ENCODE peak calls at places on chromosomes 11 and 22, in ten cellular contexts. H, L, G, J, W, T, O, E, S and X are unnamed samples.

GRCh38 chr22:18970180-18970947 is 34.3 kb upstream of the PRODH start:
- DNase-seq in H (no peak), L (peak; percentile 73), G (peak; percentile 12), J (no peak), W (peak; percentile 72), T (peak; percentile 59), O (peak; percentile 60), E (no peak), S (no peak), X (peak; percentile 73)

GRCh38 chr11:69874984-69875673 is 55.9 kb upstream of the FGF3 start:
- DNase-seq in H (no peak), L (peak; percentile 33), G (no peak), J (no peak), W (no peak), T (peak; percentile 52), O (peak; percentile 57), E (no peak), S (no peak), X (no peak)

GRCh38 chr22:17436382-17436951 is 67.2 kb downstream of the CECR2 start:
- DNase-seq in H (no peak), L (no peak), G (no peak), J (peak; percentile 49), W (no peak), T (no peak), O (no peak), E (no peak), S (no peak), X (no peak)

GRCh38 chr11:114250993-114251796 is 45.0 kb upstream of the NNMT start:
- DNase-seq in H (peak; percentile 81), L (no peak), G (peak; percentile 65), J (no peak), W (peak; percentile 39), T (no peak), O (no peak), E (no peak), S (no peak), X (no peak)

GRCh38 chr11:72007587-72007986 is 8.9 kb downstream of the IL18BP start:
- DNase-seq in H (no peak), L (no peak), G (no peak), J (no peak), W (no peak), T (no peak), O (no peak), E (no peak), S (no peak), X (peak; percentile 23)

GRCh38 chr11:10927533-10927932 is 69.7 kb upstream of the ZBED5 start:
- DNase-seq in H (no peak), L (peak; percentile 74), G (no peak), J (no peak), W (no peak), T (no peak), O (no peak), E (no peak), S (no peak), X (no peak)

GRCh38 chr22:19962909-19963806 is 21.5 kb upstream of the TXNRD2 start:
- DNase-seq in H (no peak), L (peak; percentile 88), G (peak; percentile 9), J (no peak), W (peak; percentile 96), T (peak; percentile 70), O (peak; percentile 94), E (peak; percentile 98), S (no peak), X (peak; percentile 65)

GRCh38 chr11:111729441-111729840 is 36.7 kb downstream of the PPP2R1B start:
- DNase-seq in H (no peak), L (no peak), G (no peak), J (no peak), W (no peak), T (no peak), O (no peak), E (no peak), S (no peak), X (no peak)

GRCh38 chr11:92875473-92875872 is 94.0 kb upstream of the MTNR1B start:
- DNase-seq in H (no peak), L (no peak), G (no peak), J (no peak), W (peak; percentile 71), T (no peak), O (no peak), E (no peak), S (no peak), X (no peak)

GRCh38 chr11:119752946-119753345 is 23.9 kb upstream of the NECTIN1 start:
- DNase-seq in H (no peak), L (no peak), G (no peak), J (no peak), W (no peak), T (peak; percentile 58), O (peak; percentile 54), E (no peak), S (no peak), X (peak; percentile 85)

GRCh38 chr22:46064236-46064965 is 85.9 kb upstream of the PPARA start:
- DNase-seq in H (peak; percentile 51), L (no peak), G (no peak), J (no peak), W (no peak), T (peak; percentile 70), O (peak; percentile 58), E (no peak), S (no peak), X (peak; percentile 95)

GRCh38 chr22:42919199-42919598 is 62.1 kb upstream of the ARFGAP3 start:
- DNase-seq in H (peak; percentile 5), L (no peak), G (no peak), J (no peak), W (peak; percentile 97), T (no peak), O (peak; percentile 5), E (no peak), S (no peak), X (peak; percentile 39)

GRCh38 chr22:17319541-17319940 is 49.7 kb upstream of the CECR2 start:
- DNase-seq in H (no peak), L (no peak), G (no peak), J (no peak), W (no peak), T (no peak), O (no peak), E (no peak), S (no peak), X (no peak)

GRCh38 chr11:5004429-5005274 is 10.0 kb downstream of the OR51L1 start:
- DNase-seq in H (peak; percentile 50), L (peak; percentile 55), G (peak; percentile 35), J (peak; percentile 38), W (peak; percentile 59), T (no peak), O (no peak), E (no peak), S (no peak), X (no peak)

GRCh38 chr11:120465921-120466534 is 45.5 kb upstream of the GRIK4 start:
- DNase-seq in H (no peak), L (no peak), G (no peak), J (no peak), W (no peak), T (no peak), O (no peak), E (no peak), S (no peak), X (no peak)

GRCh38 chr11:13205446-13205845 is 72.1 kb upstream of the BMAL1 start:
- DNase-seq in H (no peak), L (no peak), G (no peak), J (no peak), W (no peak), T (no peak), O (no peak), E (no peak), S (no peak), X (no peak)
- H3K27ac ChIP-seq in H (no peak overlapping the region), L (no peak overlapping the region), G (no peak overlapping the region), J (no peak overlapping the region), W (no peak overlapping the region), T (no peak overlapping the region), O (no peak overlapping the region), E (no peak overlapping the region), S (no peak overlapping the region), X (no peak overlapping the region)

DNA sequence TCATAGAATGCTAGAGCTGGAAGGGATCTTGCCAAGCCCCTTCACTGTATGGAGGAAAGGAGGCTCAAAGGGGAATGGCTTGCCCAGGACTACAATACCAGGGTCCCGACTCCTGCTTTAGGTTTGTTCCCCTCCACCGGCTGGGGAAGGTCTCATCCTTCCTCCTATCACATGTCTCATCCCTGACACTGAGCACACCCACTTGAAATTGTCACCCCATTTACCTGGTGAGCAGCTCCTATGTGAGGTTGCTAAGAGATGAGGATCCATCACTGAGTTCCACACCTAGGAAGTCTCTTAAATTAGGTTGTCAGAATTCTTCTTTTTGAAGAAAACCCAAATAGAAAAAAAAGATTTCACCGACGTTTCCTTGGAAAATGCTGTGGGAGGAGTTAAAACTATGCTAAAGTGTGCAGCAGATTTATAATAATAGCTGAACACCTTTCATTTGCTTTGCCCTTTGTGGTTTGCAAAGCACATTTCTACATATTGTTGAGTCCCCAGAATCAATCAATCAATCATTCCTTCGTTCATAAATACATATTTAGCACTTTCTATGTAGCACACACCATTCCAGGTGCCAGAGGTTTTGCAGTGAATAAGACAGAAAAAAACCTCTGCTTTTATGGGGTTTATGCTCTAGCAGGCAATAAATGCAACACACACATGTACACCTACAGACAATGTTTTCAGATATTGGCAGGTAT is 91.7 kb downstream of the TENM4 start:
- DNase-seq in H (no peak), L (no peak), G (no peak), J (no peak), W (no peak), T (no peak), O (no peak), E (no peak), S (no peak), X (no peak)
- H3K4me3 ChIP-seq in H (no peak overlapping the region), L (no peak overlapping the region), G (no peak overlapping the region), J (no peak overlapping the region), W (no peak overlapping the region), T (no peak overlapping the region), O (no peak overlapping the region), E (no peak overlapping the region), S (no peak overlapping the region), X (no peak overlapping the region)

DNA sequence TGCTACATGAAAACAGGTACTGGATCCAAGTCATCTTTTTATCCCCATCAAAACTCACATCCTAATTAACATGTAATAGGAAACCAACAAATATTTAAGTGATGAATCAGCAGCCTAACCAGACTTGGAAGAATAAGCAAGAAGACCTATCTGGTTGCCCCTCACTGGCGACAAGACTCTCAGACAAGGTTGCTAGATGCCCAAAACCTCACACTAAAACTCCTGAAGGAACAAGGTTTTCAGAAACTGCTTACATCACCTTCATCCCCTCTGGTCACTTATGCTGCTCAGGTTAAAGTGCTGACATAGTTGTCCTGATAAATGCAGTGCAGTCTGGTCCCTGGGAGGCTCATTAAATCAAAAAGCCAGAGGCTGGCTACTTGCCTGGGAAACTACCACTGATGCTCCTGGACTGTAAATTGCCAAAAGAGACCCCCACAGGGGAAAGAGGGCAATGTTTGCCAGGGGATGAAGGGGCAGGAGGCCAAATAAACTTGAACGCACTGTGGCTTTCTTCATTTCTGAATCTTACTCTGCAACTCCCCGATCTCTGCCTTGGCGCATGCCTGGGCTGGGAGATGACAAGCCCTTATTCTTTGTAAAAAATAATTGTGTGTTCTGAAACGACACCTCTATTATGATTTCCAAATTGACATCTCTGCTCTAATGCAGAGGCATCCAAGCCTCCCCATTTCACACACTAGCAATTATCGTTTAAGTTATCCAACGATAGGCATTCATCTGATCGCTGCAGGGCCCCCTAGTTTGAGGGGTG is 72.7 kb downstream of the AMBRA1 start:
- DNase-seq in H (no peak), L (no peak), G (no peak), J (no peak), W (peak; percentile 82), T (no peak), O (no peak), E (no peak), S (no peak), X (peak; percentile 80)
- H3K27ac ChIP-seq in H (no peak overlapping the region), L (no peak overlapping the region), G (no peak overlapping the region), J (no peak overlapping the region), W (peak overlapping the region; percentile 8), T (no peak overlapping the region), O (no peak overlapping the region), E (peak overlapping the region; percentile 16), S (no peak overlapping the region), X (no peak overlapping the region)

GRCh38 chr11:1871531-1871930 is 18.6 kb downstream of the LSP1 start:
- DNase-seq in H (no peak), L (no peak), G (peak; percentile 8), J (no peak), W (no peak), T (peak; percentile 74), O (no peak), E (no peak), S (no peak), X (no peak)
- H3K4me3 ChIP-seq in H (peak overlapping the region; percentile 14), L (no peak overlapping the region), G (no peak overlapping the region), J (no peak overlapping the region), W (no peak overlapping the region), T (peak overlapping the region; percentile 40), O (no peak overlapping the region), E (no peak overlapping the region), S (peak overlapping the region; percentile 53), X (peak overlapping the region; percentile 63)